ENCODE peak calls at places on chromosome 21, in nine cellular contexts. One of them, this sample, is unnamed.

GRCh38 chr21:30058928-30059327 is 107.7 kb downstream of the CLDN17 start:
- DNase-seq in midbrain: no peak
- DNase-seq in astrocyte of the spinal cord: no peak
- DNase-seq in progenitor cell of endocrine pancreas: no peak
- DNase-seq in heart right ventricle: no peak
- DNase-seq in smooth muscle cell of the brain vasculature: no peak
- DNase-seq in HEK293T: no peak
- DNase-seq in retina: no peak
- DNase-seq in NCI-H2081: no peak
- DNase-seq in this sample: no peak

GRCh38 chr21:26506951-26507350 is 66.1 kb downstream of the CYYR1 start:
- DNase-seq in midbrain: no peak
- DNase-seq in astrocyte of the spinal cord: peak; percentile 70
- DNase-seq in progenitor cell of endocrine pancreas: no peak
- DNase-seq in heart right ventricle: no peak
- DNase-seq in smooth muscle cell of the brain vasculature: no peak
- DNase-seq in HEK293T: no peak
- DNase-seq in retina: no peak
- DNase-seq in NCI-H2081: no peak
- DNase-seq in this sample: no peak

GRCh38 chr21:24436236-24436635 is 1171.0 kb downstream of the MRPL39 start:
- DNase-seq in midbrain: peak; percentile 35
- DNase-seq in astrocyte of the spinal cord: no peak
- DNase-seq in progenitor cell of endocrine pancreas: no peak
- DNase-seq in heart right ventricle: no peak
- DNase-seq in smooth muscle cell of the brain vasculature: no peak
- DNase-seq in HEK293T: no peak
- DNase-seq in retina: no peak
- DNase-seq in NCI-H2081: no peak
- DNase-seq in this sample: no peak

GRCh38 chr21:32843561-32843960 is 72.0 kb upstream of the PAXBP1 start:
- DNase-seq in midbrain: no peak
- DNase-seq in astrocyte of the spinal cord: no peak
- DNase-seq in progenitor cell of endocrine pancreas: no peak
- DNase-seq in heart right ventricle: no peak
- DNase-seq in smooth muscle cell of the brain vasculature: no peak
- DNase-seq in HEK293T: no peak
- DNase-seq in retina: no peak
- DNase-seq in NCI-H2081: no peak
- DNase-seq in this sample: no peak

GRCh38 chr21:41743321-41744027 is 23.4 kb downstream of the RIPK4 start:
- DNase-seq in midbrain: no peak
- DNase-seq in astrocyte of the spinal cord: no peak
- DNase-seq in progenitor cell of endocrine pancreas: no peak
- DNase-seq in heart right ventricle: no peak
- DNase-seq in smooth muscle cell of the brain vasculature: no peak
- DNase-seq in HEK293T: no peak
- DNase-seq in retina: no peak
- DNase-seq in NCI-H2081: no peak
- DNase-seq in this sample: no peak

GRCh38 chr21:44406953-44407352 is 48.4 kb upstream of the LRRC3 start:
- DNase-seq in midbrain: no peak
- DNase-seq in astrocyte of the spinal cord: no peak
- DNase-seq in progenitor cell of endocrine pancreas: no peak
- DNase-seq in heart right ventricle: no peak
- DNase-seq in smooth muscle cell of the brain vasculature: no peak
- DNase-seq in HEK293T: no peak
- DNase-seq in retina: no peak
- DNase-seq in NCI-H2081: no peak
- DNase-seq in this sample: no peak

GRCh38 chr21:42887321-42887720 is 5.8 kb upstream of the NDUFV3 start:
- DNase-seq in midbrain: no peak
- DNase-seq in astrocyte of the spinal cord: no peak
- DNase-seq in progenitor cell of endocrine pancreas: no peak
- DNase-seq in heart right ventricle: no peak
- DNase-seq in smooth muscle cell of the brain vasculature: no peak
- DNase-seq in HEK293T: no peak
- DNase-seq in retina: no peak
- DNase-seq in NCI-H2081: no peak
- DNase-seq in this sample: no peak

GRCh38 chr21:42081138-42081537 is 10.0 kb downstream of the UMODL1 start:
- DNase-seq in midbrain: peak; percentile 55
- DNase-seq in astrocyte of the spinal cord: no peak
- DNase-seq in progenitor cell of endocrine pancreas: no peak
- DNase-seq in heart right ventricle: no peak
- DNase-seq in smooth muscle cell of the brain vasculature: no peak
- DNase-seq in HEK293T: no peak
- DNase-seq in retina: no peak
- DNase-seq in NCI-H2081: no peak
- DNase-seq in this sample: no peak

GRCh38 chr21:21622460-21623234 is 624.4 kb downstream of the NCAM2 start:
- DNase-seq in midbrain: no peak
- DNase-seq in astrocyte of the spinal cord: no peak
- DNase-seq in progenitor cell of endocrine pancreas: no peak
- DNase-seq in heart right ventricle: no peak
- DNase-seq in smooth muscle cell of the brain vasculature: no peak
- DNase-seq in HEK293T: no peak
- DNase-seq in retina: no peak
- DNase-seq in NCI-H2081: no peak
- DNase-seq in this sample: no peak

GRCh38 chr21:23111070-23111605 is 2112.9 kb downstream of the NCAM2 start:
- DNase-seq in midbrain: no peak
- DNase-seq in astrocyte of the spinal cord: no peak
- DNase-seq in progenitor cell of endocrine pancreas: no peak
- DNase-seq in heart right ventricle: no peak
- DNase-seq in smooth muscle cell of the brain vasculature: no peak
- DNase-seq in HEK293T: no peak
- DNase-seq in retina: no peak
- DNase-seq in NCI-H2081: no peak
- DNase-seq in this sample: no peak

GRCh38 chr21:30168086-30168485 is 1.5 kb upstream of the CLDN17 start:
- DNase-seq in midbrain: no peak
- DNase-seq in astrocyte of the spinal cord: no peak
- DNase-seq in progenitor cell of endocrine pancreas: no peak
- DNase-seq in heart right ventricle: no peak
- DNase-seq in smooth muscle cell of the brain vasculature: no peak
- DNase-seq in HEK293T: no peak
- DNase-seq in retina: no peak
- DNase-seq in NCI-H2081: no peak
- DNase-seq in this sample: no peak

GRCh38 chr21:45499201-45499750 is 43.0 kb downstream of the SLC19A1 start:
- DNase-seq in midbrain: no peak
- DNase-seq in astrocyte of the spinal cord: no peak
- DNase-seq in progenitor cell of endocrine pancreas: no peak
- DNase-seq in heart right ventricle: no peak
- DNase-seq in smooth muscle cell of the brain vasculature: no peak
- DNase-seq in HEK293T: no peak
- DNase-seq in retina: no peak
- DNase-seq in NCI-H2081: no peak
- DNase-seq in this sample: peak; percentile 12

GRCh38 chr21:41777934-41778815 is 11.3 kb upstream of the RIPK4 start:
- DNase-seq in midbrain: peak; percentile 73
- DNase-seq in astrocyte of the spinal cord: peak; percentile 72
- DNase-seq in progenitor cell of endocrine pancreas: peak; percentile 77
- DNase-seq in heart right ventricle: peak; percentile 84
- DNase-seq in smooth muscle cell of the brain vasculature: peak; percentile 65
- DNase-seq in HEK293T: peak; percentile 83
- DNase-seq in retina: peak; percentile 89
- DNase-seq in NCI-H2081: no peak
- DNase-seq in this sample: peak; percentile 91

GRCh38 chr21:26587621-26588260 is 14.7 kb upstream of the CYYR1 start:
- DNase-seq in midbrain: no peak
- DNase-seq in astrocyte of the spinal cord: peak; percentile 41
- DNase-seq in progenitor cell of endocrine pancreas: no peak
- DNase-seq in heart right ventricle: no peak
- DNase-seq in smooth muscle cell of the brain vasculature: no peak
- DNase-seq in HEK293T: no peak
- DNase-seq in retina: no peak
- DNase-seq in NCI-H2081: no peak
- DNase-seq in this sample: no peak

GRCh38 chr21:43884861-43885370 is 19.9 kb downstream of the AGPAT3 start:
- DNase-seq in midbrain: no peak
- DNase-seq in astrocyte of the spinal cord: no peak
- DNase-seq in progenitor cell of endocrine pancreas: no peak
- DNase-seq in heart right ventricle: no peak
- DNase-seq in smooth muscle cell of the brain vasculature: no peak
- DNase-seq in HEK293T: no peak
- DNase-seq in retina: peak; percentile 27
- DNase-seq in NCI-H2081: no peak
- DNase-seq in this sample: peak; percentile 39

GRCh38 chr21:45292399-45293213 is 4.9 kb upstream of the POFUT2 start:
- DNase-seq in midbrain: peak; percentile 88
- DNase-seq in astrocyte of the spinal cord: peak; percentile 90
- DNase-seq in progenitor cell of endocrine pancreas: peak; percentile 85
- DNase-seq in heart right ventricle: peak; percentile 87
- DNase-seq in smooth muscle cell of the brain vasculature: peak; percentile 85
- DNase-seq in HEK293T: peak; percentile 89
- DNase-seq in retina: peak; percentile 94
- DNase-seq in NCI-H2081: peak; percentile 41
- DNase-seq in this sample: peak; percentile 90

GRCh38 chr21:45104560-45104959 is 30.2 kb downstream of the ADARB1 start:
- DNase-seq in midbrain: no peak
- DNase-seq in astrocyte of the spinal cord: no peak
- DNase-seq in progenitor cell of endocrine pancreas: no peak
- DNase-seq in heart right ventricle: peak; percentile 51
- DNase-seq in smooth muscle cell of the brain vasculature: no peak
- DNase-seq in HEK293T: no peak
- DNase-seq in retina: no peak
- DNase-seq in NCI-H2081: no peak
- DNase-seq in this sample: no peak

GRCh38 chr21:37032877-37033471 is 26.5 kb downstream of the RIPPLY3 start:
- DNase-seq in midbrain: no peak
- DNase-seq in astrocyte of the spinal cord: peak; percentile 61
- DNase-seq in progenitor cell of endocrine pancreas: no peak
- DNase-seq in heart right ventricle: no peak
- DNase-seq in smooth muscle cell of the brain vasculature: no peak
- DNase-seq in HEK293T: no peak
- DNase-seq in retina: no peak
- DNase-seq in NCI-H2081: no peak
- DNase-seq in this sample: no peak

GRCh38 chr21:17679002-17679600 is 66.4 kb upstream of the BTG3 start:
- DNase-seq in midbrain: peak; percentile 78
- DNase-seq in astrocyte of the spinal cord: peak; percentile 75
- DNase-seq in progenitor cell of endocrine pancreas: no peak
- DNase-seq in heart right ventricle: no peak
- DNase-seq in smooth muscle cell of the brain vasculature: peak; percentile 15
- DNase-seq in HEK293T: peak; percentile 68
- DNase-seq in retina: no peak
- DNase-seq in NCI-H2081: peak; percentile 53
- DNase-seq in this sample: no peak

This sample was measured in left cardiac atrium.